ENCODE peak calls at places on chromosomes 1 and 21, in nine cellular contexts. C, R, N, O, I, E, W, V and H are unnamed samples.

GRCh38 chr1:12438349-12438924 is 179.6 kb downstream of the DHRS3 start:
- DNase-seq in C (no peak), I (peak), W (peak), R (no peak), E (no peak), V (peak), N (no peak), O (no peak), H (no peak)

GRCh38 chr1:114979278-114979891 is 50.2 kb upstream of the TSHB start:
- DNase-seq in O (peak), N (no peak), V (peak), E (peak), C (peak), I (peak), R (peak), W (peak), H (peak)

GRCh38 chr1:228349701-228350171 is 56.9 kb downstream of the TRIM11 start:
- DNase-seq in R (no peak), I (no peak), E (no peak), C (no peak), W (no peak), O (no peak), V (no peak), N (peak), H (no peak)

GRCh38 chr1:172540635-172541034 is 7.7 kb downstream of the SUCO start:
- DNase-seq in O (no peak), N (no peak), V (no peak), I (no peak), C (no peak), R (no peak), W (no peak), E (no peak), H (no peak)

GRCh38 chr1:167344605-167345385 is 124.1 kb downstream of the POU2F1 start:
- DNase-seq in R (no peak), O (no peak), I (peak), C (no peak), E (peak), W (no peak), N (no peak), V (no peak), H (no peak)

GRCh38 chr1:207844374-207844773 is 66.6 kb downstream of the CD34 start:
- DNase-seq in C (no peak), N (no peak), I (no peak), E (no peak), W (no peak), V (no peak), O (no peak), R (no peak), H (no peak)

GRCh38 chr1:47637111-47637685 is 199.4 kb downstream of the FOXD2 start:
- DNase-seq in R (no peak), C (no peak), N (no peak), W (no peak), E (peak), I (no peak), V (no peak), O (no peak), H (no peak)

GRCh38 chr1:25478633-25479032 is 47.9 kb downstream of the MACO1 start:
- DNase-seq in W (no peak), N (no peak), I (no peak), C (no peak), R (no peak), E (no peak), V (no peak), O (no peak), H (no peak)

GRCh38 chr1:95728841-95729240 is 494.8 kb downstream of the RWDD3 start:
- DNase-seq in E (no peak), C (no peak), W (no peak), R (no peak), O (no peak), V (no peak), N (no peak), I (no peak), H (no peak)

GRCh38 chr1:41338820-41339219 is 22.4 kb upstream of the FOXO6 start:
- DNase-seq in C (no peak), R (no peak), E (no peak), O (no peak), N (no peak), I (no peak), V (no peak), W (no peak), H (no peak)

GRCh38 chr21:35611752-35612151 is 448.6 kb downstream of the SETD4 start:
- DNase-seq in N (no peak), C (no peak), R (no peak), I (peak), O (no peak), W (no peak), E (peak), V (no peak), H (no peak)

GRCh38 chr1:202852163-202852904 is 36.6 kb downstream of the RABIF start:
- DNase-seq in N (no peak), V (no peak), C (no peak), O (no peak), W (no peak), E (peak), R (no peak), I (peak), H (no peak)

GRCh38 chr1:8595919-8596318 is 221.5 kb downstream of the RERE start:
- DNase-seq in E (no peak), V (no peak), O (no peak), W (no peak), C (no peak), I (peak), R (no peak), N (no peak), H (no peak)

GRCh38 chr1:161130266-161130665 is 2.2 kb downstream of the DEDD start:
- DNase-seq in I (no peak), C (no peak), V (no peak), O (no peak), R (no peak), N (no peak), E (no peak), W (no peak), H (no peak)

GRCh38 chr1:36465731-36466369 is 1.7 kb upstream of the MRPS15 start:
- DNase-seq in O (no peak), R (no peak), I (no peak), W (no peak), E (no peak), C (no peak), N (no peak), V (no peak), H (no peak)

GRCh38 chr1:33814166-33814565 is 49.7 kb upstream of the HMGB4 start:
- DNase-seq in C (no peak), R (no peak), I (peak), N (no peak), W (no peak), E (no peak), V (no peak), O (no peak), H (no peak)

GRCh38 chr1:117341123-117341522 is 26.1 kb upstream of the MAN1A2 start:
- DNase-seq in W (no peak), I (no peak), O (no peak), E (no peak), V (no peak), N (no peak), C (no peak), R (no peak), H (no peak)

GRCh38 chr1:84698718-84699117 is 8.5 kb upstream of the SSX2IP start:
- DNase-seq in V (no peak), O (no peak), R (no peak), I (peak), C (no peak), E (peak), N (no peak), W (no peak), H (no peak)

GRCh38 chr1:218182455-218182854 is 102.6 kb upstream of the RRP15 start:
- DNase-seq in W (no peak), O (no peak), R (no peak), C (no peak), N (no peak), V (no peak), E (no peak), I (no peak), H (no peak)

GRCh38 chr1:3333903-3334302 is 120.6 kb upstream of the ARHGEF16 start:
- DNase-seq in R (no peak), E (no peak), W (no peak), I (no peak), C (no peak), N (no peak), O (no peak), V (no peak), H (no peak)

GRCh38 chr1:6178751-6179563 is 1.2 kb downstream of the CHD5 start:
- DNase-seq in W (no peak), R (no peak), O (no peak), I (no peak), V (no peak), E (no peak), N (no peak), C (no peak), H (no peak)

GRCh38 chr1:90000934-90001676 is 6.2 kb downstream of the ZNF326 start:
- DNase-seq in W (no peak), E (no peak), V (no peak), R (no peak), I (no peak), N (no peak), O (no peak), C (no peak), H (no peak)

GRCh38 chr1:228515200-228515834 is 28.1 kb downstream of the RNF187 start:
- DNase-seq in W (peak), V (no peak), R (no peak), O (no peak), C (no peak), N (no peak), I (peak), E (peak), H (peak)

GRCh38 chr1:41695118-41695517 is 210.6 kb upstream of the EDN2 start:
- DNase-seq in R (no peak), I (no peak), E (no peak), W (no peak), V (no peak), O (peak), C (no peak), N (no peak), H (no peak)

GRCh38 chr1:55989971-55990370 is 589.4 kb downstream of the PLPP3 start:
- DNase-seq in W (no peak), V (no peak), E (no peak), R (no peak), O (no peak), I (no peak), C (no peak), N (no peak), H (no peak)

GRCh38 chr1:14267991-14268390 is 330.5 kb upstream of the KAZN start:
- DNase-seq in R (no peak), I (peak), W (no peak), N (no peak), E (peak), C (no peak), V (no peak), O (no peak), H (no peak)

GRCh38 chr21:38756746-38757145 is 49.0 kb upstream of the ETS2 start:
- DNase-seq in I (peak), O (no peak), W (no peak), N (no peak), V (no peak), R (no peak), C (no peak), E (no peak), H (no peak)

GRCh38 chr1:3454811-3455618 is 550 bp downstream of the ARHGEF16 start:
- DNase-seq in N (peak), V (no peak), I (no peak), C (no peak), E (no peak), O (peak), R (no peak), W (no peak), H (no peak)

GRCh38 chr21:38524168-38525153 is 26.2 kb upstream of the ERG start:
- DNase-seq in N (no peak), I (no peak), V (no peak), C (no peak), W (no peak), O (no peak), R (no peak), E (no peak), H (no peak)

GRCh38 chr1:153122831-153123421 is 9.6 kb upstream of the SPRR2F start:
- DNase-seq in O (no peak), N (no peak), C (no peak), V (no peak), I (no peak), W (no peak), E (peak), R (no peak), H (no peak)

GRCh38 chr1:116966791-116967190 is 34.8 kb upstream of the CD101 start:
- DNase-seq in V (no peak), E (peak), N (no peak), R (no peak), O (no peak), W (no peak), C (no peak), I (peak), H (no peak)

GRCh38 chr1:25253911-25254310 is 6.7 kb upstream of the RSRP1 start:
- DNase-seq in I (peak), V (no peak), R (no peak), N (no peak), O (no peak), C (no peak), W (no peak), E (peak), H (no peak)

GRCh38 chr1:183080406-183080805 is 57.2 kb downstream of the LAMC1 start:
- DNase-seq in O (no peak), N (no peak), R (no peak), E (peak), W (no peak), V (no peak), C (no peak), I (peak), H (no peak)

GRCh38 chr21:40019076-40019475 is 151.8 kb downstream of the PCP4 start:
- DNase-seq in E (no peak), N (no peak), I (no peak), V (no peak), C (no peak), R (no peak), W (no peak), O (no peak), H (no peak)

GRCh38 chr1:245577396-245578157 is 422.8 kb downstream of the KIF26B start:
- DNase-seq in R (no peak), W (no peak), O (no peak), V (no peak), E (no peak), I (no peak), N (no peak), C (no peak), H (no peak)

GRCh38 chr1:88659552-88659951 is 24.5 kb upstream of the PKN2 start:
- DNase-seq in C (no peak), W (no peak), N (no peak), R (no peak), V (no peak), E (no peak), I (no peak), O (no peak), H (no peak)

GRCh38 chr1:85240659-85241058 is 18.8 kb downstream of the C1orf52 start:
- DNase-seq in E (no peak), V (no peak), I (peak), C (no peak), W (no peak), O (no peak), R (no peak), N (no peak), H (no peak)

GRCh38 chr21:30718239-30718909 is at the start of gene KRTAP21-3:
- DNase-seq in E (peak), W (no peak), C (no peak), I (peak), O (no peak), N (no peak), V (no peak), R (no peak), H (no peak)

GRCh38 chr1:63717511-63718120 is 56.2 kb upstream of the ROR1 start:
- DNase-seq in C (no peak), E (no peak), I (no peak), O (no peak), R (no peak), V (no peak), W (no peak), N (no peak), H (no peak)